ENCODE peak calls at places on chromosomes 16 and 17, in nine cellular contexts. B is sigmoid colon, I is HepG2, L is breast epithelium, O is stomach, R is endothelial cell of umbilical vein, D is GM12878, J is esophagus muscularis mucosa, W is HCT116. T is an unnamed sample. For H3K27me3, the result is how much of the 10 kb centered on the place peaks cover.

GRCh38 chr16:89965447-89966225 is 17.1 kb downstream of the DEF8 start:
- DNase-seq in B (no peak), I (no peak), L (no peak), O (no peak), R (no peak), D (no peak), J (no peak), W (no peak), T (no peak)

GRCh38 chr16:66091462-66091861 is 275.0 kb upstream of the CDH5 start:
- DNase-seq in B (no peak), I (no peak), L (no peak), O (no peak), R (no peak), D (no peak), J (peak), W (no peak), T (no peak)

GRCh38 chr16:31185339-31185738 is 5.4 kb downstream of the FUS start:
- DNase-seq in B (no peak), I (no peak), L (no peak), O (no peak), R (no peak), D (no peak), J (no peak), W (no peak), T (no peak)

GRCh38 chr17:29243792-29244191 is 2.9 kb upstream of the CRYBA1 start:
- DNase-seq in B (no peak), I (peak), L (no peak), O (no peak), R (no peak), D (no peak), J (peak), W (no peak), T (no peak)

GRCh38 chr16:88290850-88291830 is 91.6 kb upstream of the ZNF469 start:
- DNase-seq in B (no peak), I (no peak), L (no peak), O (no peak), R (no peak), D (no peak), J (no peak), W (no peak), T (peak)

GRCh38 chr17:2207815-2208515 is 95.6 kb downstream of the SMG6 start:
- DNase-seq in B (no peak), I (no peak), L (no peak), O (no peak), R (no peak), D (no peak), J (no peak), W (no peak), T (no peak)

GRCh38 chr17:28384281-28385036 is 13.0 kb downstream of the SARM1 start:
- DNase-seq in B (no peak), I (no peak), L (no peak), O (peak), R (peak), D (no peak), J (no peak), W (no peak), T (peak)

GRCh38 chr17:72087876-72088275 is 32.9 kb upstream of the SOX9 start:
- DNase-seq in B (no peak), I (no peak), L (no peak), O (no peak), R (no peak), D (no peak), J (no peak), W (no peak), T (no peak)

GRCh38 chr16:64983983-64984382 is 137.9 kb downstream of the CDH11 start:
- DNase-seq in B (no peak), I (peak), L (no peak), O (no peak), R (peak), D (no peak), J (no peak), W (no peak), T (no peak)

GRCh38 chr16:74031551-74031950 is 265.1 kb upstream of the PSMD7 start:
- DNase-seq in B (no peak), I (no peak), L (no peak), O (no peak), R (no peak), D (no peak), J (no peak), W (no peak), T (no peak)

GRCh38 chr16:83272201-83272600 is 535.6 kb upstream of the HSBP1 start:
- DNase-seq in B (no peak), I (no peak), L (no peak), O (no peak), R (no peak), D (no peak), J (peak), W (no peak), T (no peak)

GRCh38 chr16:1656808-1657617 is 21.1 kb upstream of the JPT2 start:
- DNase-seq in B (no peak), I (no peak), L (no peak), O (peak), R (no peak), D (no peak), J (no peak), W (no peak), T (no peak)

GRCh38 chr16:66274335-66275110 is 92.0 kb upstream of the CDH5 start:
- DNase-seq in B (peak), I (peak), L (no peak), O (no peak), R (peak), D (no peak), J (no peak), W (peak), T (no peak)

GRCh38 chr16:47129755-47130435 is 13.8 kb downstream of the NETO2 start:
- DNase-seq in B (no peak), I (no peak), L (no peak), O (no peak), R (no peak), D (no peak), J (no peak), W (no peak), T (no peak)

GRCh38 chr17:74361613-74362391 is at the start of gene BTBD17:
- DNase-seq in B (no peak), I (peak), L (no peak), O (peak), R (peak), D (no peak), J (no peak), W (no peak), T (peak)

GRCh38 chr16:88568710-88569613 is 1.2 kb upstream of the ZC3H18 start:
- DNase-seq in B (no peak), I (no peak), L (no peak), O (no peak), R (no peak), D (no peak), J (no peak), W (no peak), T (no peak)

GRCh38 chr16:11805556-11805955 is 8.5 kb upstream of the ZC3H7A start:
- DNase-seq in B (no peak), I (no peak), L (peak), O (no peak), R (no peak), D (no peak), J (no peak), W (no peak), T (no peak)

GRCh38 chr17:51461578-51462004 is 201.2 kb downstream of the UTP18 start:
- DNase-seq in B (no peak), I (peak), L (no peak), O (peak), R (peak), D (no peak), J (peak), W (peak), T (no peak)

GRCh38 chr17:31490991-31491793 is 99.7 kb downstream of the RAB11FIP4 start:
- DNase-seq in B (no peak), I (no peak), L (no peak), O (no peak), R (no peak), D (peak), J (no peak), W (no peak), T (peak)

GRCh38 chr17:80964859-80965580 is 26.6 kb upstream of the CHMP6 start:
- DNase-seq in B (no peak), I (no peak), L (no peak), O (no peak), R (no peak), D (no peak), J (no peak), W (no peak), T (peak)

GRCh38 chr17:15091825-15092224 is 173.3 kb downstream of the PMP22 start:
- DNase-seq in B (no peak), I (no peak), L (no peak), O (no peak), R (no peak), D (no peak), J (no peak), W (peak), T (no peak)

DNA sequence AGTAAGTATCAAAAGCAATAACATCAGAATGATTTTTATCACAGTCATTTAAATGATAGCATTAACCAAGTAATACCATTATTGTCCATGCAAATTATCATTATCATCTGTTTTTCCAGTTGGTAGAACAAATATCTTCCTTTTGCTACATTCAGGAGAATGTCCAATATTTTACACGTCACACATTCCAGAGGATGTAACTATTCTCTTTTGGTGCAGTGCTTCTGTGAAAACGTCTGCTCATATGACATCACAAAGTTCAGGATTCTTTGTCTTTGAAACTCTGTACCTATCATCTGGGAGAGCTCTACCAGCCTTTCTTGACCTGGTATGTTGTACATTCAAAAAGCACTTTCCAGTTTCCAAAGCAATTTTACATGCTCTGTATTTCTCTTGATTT is 40.2 kb upstream of the PITPNM3 start:
- DNase-seq in B (no peak), I (no peak), L (no peak), O (no peak), R (no peak), D (no peak), J (no peak), W (no peak), T (no peak)
- TF ChIP-seq POLR2A in B (no peak), I (no peak), L (no peak), O (no peak), R (no peak), D (no peak), J (no peak), W (no peak), T (no peak)

GRCh38 chr17:32523017-32523680 is 36.4 kb downstream of the CDK5R1 start:
- DNase-seq in B (peak), I (no peak), L (no peak), O (no peak), R (no peak), D (peak), J (no peak), W (no peak), T (no peak)
- TF ChIP-seq POLR2AphosphoS5 in B (no peak), I (no peak), L (no peak), O (no peak), R (no peak), D (peak), J (no peak), W (no peak), T (peak)

GRCh38 chr17:16314859-16315258 is 38.4 kb downstream of the CENPV start:
- DNase-seq in B (no peak), I (no peak), L (no peak), O (no peak), R (no peak), D (no peak), J (no peak), W (no peak), T (no peak)
- H3K27me3 ChIP-seq in B (under half), I (under half), L (under half), O (under half), R (under half), D (under half), J (under half), W (under half), T (under half)

GRCh38 chr16:53666816-53667415 is 36.7 kb downstream of the RPGRIP1L start:
- DNase-seq in B (no peak), I (peak), L (no peak), O (no peak), R (no peak), D (no peak), J (no peak), W (no peak), T (no peak)
- TF ChIP-seq POLR2A in B (no peak), I (no peak), L (no peak), O (no peak), R (no peak), D (no peak), J (no peak), W (no peak), T (no peak)

DNA sequence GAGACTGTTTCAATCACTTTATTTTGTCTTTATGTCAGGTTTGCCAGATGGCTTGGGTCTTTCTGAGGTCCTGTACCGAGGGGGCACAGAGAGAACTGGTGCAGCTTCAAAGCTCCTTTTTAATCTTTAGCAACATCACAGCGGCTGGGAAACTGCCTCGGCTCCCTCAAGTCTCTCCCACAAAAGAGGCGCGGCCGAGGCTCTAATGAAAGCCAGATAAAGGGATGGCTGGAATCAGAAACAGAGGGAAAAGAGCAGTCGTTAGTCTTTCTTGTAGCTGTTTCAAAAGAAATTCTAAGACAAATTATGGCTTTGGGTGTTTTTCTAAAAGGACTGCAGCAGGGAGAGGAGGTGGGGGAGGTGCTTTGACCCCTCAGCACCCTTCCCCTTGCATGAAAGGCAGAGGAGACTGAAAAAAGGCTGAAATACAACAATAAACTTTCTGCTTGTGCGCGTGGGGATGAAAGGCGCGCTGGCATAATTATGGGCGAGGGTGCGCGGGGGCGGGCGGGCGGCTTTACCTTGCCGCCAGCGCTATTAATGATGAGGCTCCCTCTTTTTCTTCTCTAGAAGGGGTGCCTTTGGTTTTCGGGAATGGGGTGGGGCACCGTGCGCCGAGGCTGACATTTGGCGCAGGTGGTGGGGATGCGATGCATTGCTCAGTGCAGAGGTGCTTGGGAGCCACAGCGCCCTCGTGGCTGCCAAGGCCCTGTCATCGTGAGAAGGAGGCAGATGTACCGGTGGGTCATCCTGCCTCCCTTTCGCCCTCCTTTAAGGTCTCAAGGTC is 22.3 kb upstream of the BRD7 start:
- DNase-seq in B (no peak), I (no peak), L (no peak), O (no peak), R (no peak), D (no peak), J (no peak), W (no peak), T (no peak)
- TF ChIP-seq POLR2AphosphoS5 in B (no peak), I (no peak), L (no peak), O (no peak), R (no peak), D (no peak), J (no peak), W (no peak), T (no peak)

GRCh38 chr16:68426355-68426652 is 22.0 kb downstream of the SMPD3 start:
- DNase-seq in B (no peak), I (no peak), L (peak), O (no peak), R (no peak), D (no peak), J (no peak), W (no peak), T (no peak)
- H3K27me3 ChIP-seq in B (under half), I (under half), L (under half), O (under half), R (under half), D (under half), J (under half), W (under half), T (under half)

GRCh38 chr17:38732376-38733314 is 2.5 kb downstream of the CISD3 start:
- DNase-seq in B (no peak), I (no peak), L (no peak), O (peak), R (no peak), D (no peak), J (no peak), W (no peak), T (no peak)

GRCh38 chr17:38731526-38732294 is 1.6 kb downstream of the CISD3 start:
- DNase-seq in B (peak), I (no peak), L (no peak), O (no peak), R (no peak), D (no peak), J (no peak), W (no peak), T (no peak)

GRCh38 chr17:38733315-38734234 is 3.4 kb downstream of the CISD3 start:
- DNase-seq in B (no peak), I (peak), L (no peak), O (no peak), R (no peak), D (no peak), J (no peak), W (peak), T (no peak)

GRCh38 chr17:38735161-38735997 is 5.2 kb downstream of the CISD3 start:
- DNase-seq in B (no peak), I (peak), L (no peak), O (peak), R (no peak), D (no peak), J (no peak), W (no peak), T (peak)

GRCh38 chr17:38734235-38734633 is 4.1 kb downstream of the CISD3 start:
- DNase-seq in B (no peak), I (no peak), L (no peak), O (no peak), R (no peak), D (no peak), J (no peak), W (no peak), T (no peak)
- TF ChIP-seq POLR2A in B (no peak), I (no peak), L (no peak), O (no peak), R (no peak), D (no peak), J (no peak), W (no peak), T (no peak)

DNA sequence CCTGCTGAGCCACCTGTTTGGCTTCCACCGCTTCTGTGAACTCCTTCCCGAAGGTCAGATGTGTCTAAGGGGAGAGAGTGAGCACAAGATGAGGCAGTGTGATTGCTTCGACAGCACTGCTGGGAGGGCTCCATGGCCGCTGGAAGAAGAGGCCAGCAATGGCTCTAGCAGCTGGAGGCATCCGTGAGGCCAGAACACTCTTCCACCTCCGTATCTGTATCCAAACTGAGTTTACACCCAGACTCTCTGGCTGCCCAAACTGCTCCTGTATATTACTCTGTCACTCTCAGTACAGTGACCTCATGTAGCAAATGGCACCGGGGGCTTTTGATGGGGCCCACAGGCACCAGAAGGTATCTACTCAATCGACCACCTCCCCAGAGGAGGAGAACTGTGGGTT is 7.9 kb downstream of the PHB1 start:
- DNase-seq in B (peak), I (no peak), L (no peak), O (no peak), R (no peak), D (no peak), J (no peak), W (no peak), T (no peak)
- TF ChIP-seq POLR2AphosphoS5 in B (no peak), I (no peak), L (no peak), O (no peak), R (no peak), D (no peak), J (no peak), W (no peak), T (no peak)